ENCODE peak calls at places on chromosomes 3 and 15, in seven cellular contexts. One of them, this sample, is unnamed.

GRCh38 chr15:87681054-87681453 is 575.5 kb downstream of the NTRK3 start:
- ATAC-seq in HepG2: no peak
- ATAC-seq in HCT116: no peak
- ATAC-seq in right lobe of liver: no peak
- ATAC-seq in GM12878: no peak
- ATAC-seq in upper lobe of left lung: no peak
- ATAC-seq in body of pancreas: no peak
- ATAC-seq in this sample: no peak

GRCh38 chr3:190345027-190345821 is 23.0 kb upstream of the CLDN1 start:
- ATAC-seq in HepG2: peak
- ATAC-seq in HCT116: peak
- ATAC-seq in right lobe of liver: peak
- ATAC-seq in GM12878: peak
- ATAC-seq in upper lobe of left lung: peak
- ATAC-seq in body of pancreas: peak
- ATAC-seq in this sample: peak

GRCh38 chr3:19272296-19272695 is 124.0 kb downstream of the KCNH8 start:
- ATAC-seq in HepG2: no peak
- ATAC-seq in HCT116: no peak
- ATAC-seq in right lobe of liver: no peak
- ATAC-seq in GM12878: peak
- ATAC-seq in upper lobe of left lung: no peak
- ATAC-seq in body of pancreas: no peak
- ATAC-seq in this sample: no peak

GRCh38 chr3:98778383-98778782 is 15.2 kb downstream of the ST3GAL6 start:
- ATAC-seq in HepG2: no peak
- ATAC-seq in HCT116: no peak
- ATAC-seq in right lobe of liver: no peak
- ATAC-seq in GM12878: peak
- ATAC-seq in upper lobe of left lung: no peak
- ATAC-seq in body of pancreas: no peak
- ATAC-seq in this sample: peak

GRCh38 chr3:71542548-71543370 is 40.8 kb downstream of the FOXP1 start:
- ATAC-seq in HepG2: no peak
- ATAC-seq in HCT116: no peak
- ATAC-seq in right lobe of liver: peak
- ATAC-seq in GM12878: no peak
- ATAC-seq in upper lobe of left lung: peak
- ATAC-seq in body of pancreas: no peak
- ATAC-seq in this sample: peak

GRCh38 chr15:58314593-58315216 is 117.1 kb upstream of the LIPC start:
- ATAC-seq in HepG2: no peak
- ATAC-seq in HCT116: no peak
- ATAC-seq in right lobe of liver: no peak
- ATAC-seq in GM12878: no peak
- ATAC-seq in upper lobe of left lung: no peak
- ATAC-seq in body of pancreas: no peak
- ATAC-seq in this sample: no peak

GRCh38 chr3:184562875-184563568 is 1.4 kb downstream of the EPHB3 start:
- ATAC-seq in HepG2: no peak
- ATAC-seq in HCT116: no peak
- ATAC-seq in right lobe of liver: no peak
- ATAC-seq in GM12878: no peak
- ATAC-seq in upper lobe of left lung: no peak
- ATAC-seq in body of pancreas: no peak
- ATAC-seq in this sample: no peak

GRCh38 chr3:122886951-122887350 is 92.1 kb downstream of the SLC49A4 start:
- ATAC-seq in HepG2: no peak
- ATAC-seq in HCT116: no peak
- ATAC-seq in right lobe of liver: no peak
- ATAC-seq in GM12878: no peak
- ATAC-seq in upper lobe of left lung: no peak
- ATAC-seq in body of pancreas: no peak
- ATAC-seq in this sample: no peak

GRCh38 chr15:92277776-92278175 is 115.9 kb upstream of the ST8SIA2 start:
- ATAC-seq in HepG2: peak
- ATAC-seq in HCT116: peak
- ATAC-seq in right lobe of liver: peak
- ATAC-seq in GM12878: peak
- ATAC-seq in upper lobe of left lung: peak
- ATAC-seq in body of pancreas: no peak
- ATAC-seq in this sample: no peak

GRCh38 chr15:41858756-41859155 is 20.1 kb downstream of the PLA2G4B start:
- ATAC-seq in HepG2: no peak
- ATAC-seq in HCT116: no peak
- ATAC-seq in right lobe of liver: no peak
- ATAC-seq in GM12878: no peak
- ATAC-seq in upper lobe of left lung: no peak
- ATAC-seq in body of pancreas: no peak
- ATAC-seq in this sample: no peak

GRCh38 chr3:88369337-88369736 is 219.6 kb downstream of the C3orf38 start:
- ATAC-seq in HepG2: no peak
- ATAC-seq in HCT116: no peak
- ATAC-seq in right lobe of liver: no peak
- ATAC-seq in GM12878: no peak
- ATAC-seq in upper lobe of left lung: no peak
- ATAC-seq in body of pancreas: no peak
- ATAC-seq in this sample: no peak

GRCh38 chr3:190692256-190692655 is 170.2 kb downstream of the GMNC start:
- ATAC-seq in HepG2: no peak
- ATAC-seq in HCT116: no peak
- ATAC-seq in right lobe of liver: no peak
- ATAC-seq in GM12878: no peak
- ATAC-seq in upper lobe of left lung: no peak
- ATAC-seq in body of pancreas: no peak
- ATAC-seq in this sample: no peak

GRCh38 chr3:134376385-134376765 is 2.1 kb upstream of the AMOTL2 start:
- ATAC-seq in HepG2: no peak
- ATAC-seq in HCT116: no peak
- ATAC-seq in right lobe of liver: no peak
- ATAC-seq in GM12878: no peak
- ATAC-seq in upper lobe of left lung: no peak
- ATAC-seq in body of pancreas: no peak
- ATAC-seq in this sample: no peak
- H3K4me3 ChIP-seq in HepG2: no peak
- H3K4me3 ChIP-seq in HCT116: no peak
- H3K4me3 ChIP-seq in right lobe of liver: no peak
- H3K4me3 ChIP-seq in GM12878: no peak
- H3K4me3 ChIP-seq in upper lobe of left lung: no peak
- H3K4me3 ChIP-seq in body of pancreas: no peak
- H3K4me3 ChIP-seq in this sample: no peak

GRCh38 chr15:100940785-100941379 is 21.7 kb downstream of the LRRK1 start:
- ATAC-seq in HepG2: no peak
- ATAC-seq in HCT116: no peak
- ATAC-seq in right lobe of liver: peak
- ATAC-seq in GM12878: peak
- ATAC-seq in upper lobe of left lung: peak
- ATAC-seq in body of pancreas: no peak
- ATAC-seq in this sample: no peak
- TF ChIP-seq CTCF in HepG2: no peak
- TF ChIP-seq CTCF in HCT116: no peak
- TF ChIP-seq CTCF in right lobe of liver: no peak
- TF ChIP-seq CTCF in GM12878: no peak
- TF ChIP-seq CTCF in upper lobe of left lung: no peak
- TF ChIP-seq CTCF in body of pancreas: no peak
- TF ChIP-seq CTCF in this sample: no peak

GRCh38 chr15:90624278-90624930 is 92.7 kb upstream of the BLM start:
- ATAC-seq in HepG2: no peak
- ATAC-seq in HCT116: no peak
- ATAC-seq in right lobe of liver: no peak
- ATAC-seq in GM12878: no peak
- ATAC-seq in upper lobe of left lung: peak
- ATAC-seq in body of pancreas: no peak
- ATAC-seq in this sample: peak
- TF ChIP-seq POLR2A in HepG2: no peak
- TF ChIP-seq POLR2A in HCT116: no peak
- TF ChIP-seq POLR2A in right lobe of liver: no peak
- TF ChIP-seq POLR2A in GM12878: no peak
- TF ChIP-seq POLR2A in upper lobe of left lung: no peak
- TF ChIP-seq POLR2A in body of pancreas: no peak
- TF ChIP-seq POLR2A in this sample: no peak

DNA sequence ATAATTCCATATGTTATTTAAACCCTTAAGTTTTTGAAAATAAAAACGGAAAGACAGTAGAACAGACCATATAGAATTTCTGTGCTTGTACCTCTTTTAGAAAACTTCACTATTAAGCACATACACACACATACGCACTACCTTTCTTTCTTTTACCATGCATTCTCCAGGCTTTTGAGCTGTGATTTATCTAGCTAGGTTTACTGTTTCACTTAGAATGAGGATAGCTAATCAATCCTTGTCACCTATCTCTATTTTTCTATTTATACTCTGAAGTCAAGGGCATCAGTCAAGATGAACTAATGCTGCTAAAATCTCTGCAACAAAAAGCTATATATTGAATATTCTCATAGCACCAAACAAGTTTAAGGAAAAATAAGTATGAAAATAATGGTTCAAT is 43.2 kb downstream of the GOLIM4 start:
- ATAC-seq in HepG2: no peak
- ATAC-seq in HCT116: no peak
- ATAC-seq in right lobe of liver: no peak
- ATAC-seq in GM12878: no peak
- ATAC-seq in upper lobe of left lung: no peak
- ATAC-seq in body of pancreas: no peak
- ATAC-seq in this sample: no peak
- H3K4me3 ChIP-seq in HepG2: no peak
- H3K4me3 ChIP-seq in HCT116: no peak
- H3K4me3 ChIP-seq in right lobe of liver: no peak
- H3K4me3 ChIP-seq in GM12878: no peak
- H3K4me3 ChIP-seq in upper lobe of left lung: no peak
- H3K4me3 ChIP-seq in body of pancreas: no peak
- H3K4me3 ChIP-seq in this sample: no peak

GRCh38 chr3:170222647-170223541 is 670 bp downstream of the PRKCI start:
- ATAC-seq in HepG2: peak
- ATAC-seq in HCT116: peak
- ATAC-seq in right lobe of liver: peak
- ATAC-seq in GM12878: peak
- ATAC-seq in upper lobe of left lung: peak
- ATAC-seq in body of pancreas: peak
- ATAC-seq in this sample: peak
- TF ChIP-seq CTCF in HepG2: no peak
- TF ChIP-seq CTCF in HCT116: no peak
- TF ChIP-seq CTCF in right lobe of liver: no peak
- TF ChIP-seq CTCF in GM12878: peak
- TF ChIP-seq CTCF in upper lobe of left lung: peak
- TF ChIP-seq CTCF in body of pancreas: no peak
- TF ChIP-seq CTCF in this sample: no peak

GRCh38 chr15:34013746-34014145 is 25.3 kb downstream of the AVEN start:
- ATAC-seq in HepG2: no peak
- ATAC-seq in HCT116: no peak
- ATAC-seq in right lobe of liver: no peak
- ATAC-seq in GM12878: no peak
- ATAC-seq in upper lobe of left lung: no peak
- ATAC-seq in body of pancreas: no peak
- ATAC-seq in this sample: no peak
- TF ChIP-seq POLR2A in HepG2: no peak
- TF ChIP-seq POLR2A in HCT116: no peak
- TF ChIP-seq POLR2A in right lobe of liver: no peak
- TF ChIP-seq POLR2A in GM12878: no peak
- TF ChIP-seq POLR2A in upper lobe of left lung: no peak
- TF ChIP-seq POLR2A in body of pancreas: no peak
- TF ChIP-seq POLR2A in this sample: no peak

DNA sequence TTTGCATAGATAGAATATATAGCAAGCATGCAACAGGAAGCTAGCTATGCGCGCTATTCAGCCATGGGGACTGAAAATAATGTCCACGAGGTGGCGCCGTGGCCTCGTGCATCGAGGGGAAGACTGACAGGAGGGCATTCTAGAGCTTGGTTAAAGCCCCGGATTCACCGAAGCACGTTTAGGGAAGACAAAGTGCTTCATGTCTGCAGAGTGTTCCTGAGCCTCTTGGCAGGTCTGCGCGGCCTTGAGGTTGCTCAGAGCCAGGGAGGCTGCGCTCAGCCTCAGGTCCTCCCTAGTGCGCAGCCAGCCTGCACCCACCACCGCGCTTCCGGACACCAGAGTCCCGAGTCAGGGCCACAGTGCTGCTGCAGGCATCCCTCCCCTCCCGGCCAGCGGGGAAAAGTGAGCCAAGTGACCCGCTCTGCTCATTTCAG is 24.6 kb downstream of the GABRA5 start:
- ATAC-seq in HepG2: peak
- ATAC-seq in HCT116: no peak
- ATAC-seq in right lobe of liver: peak
- ATAC-seq in GM12878: peak
- ATAC-seq in upper lobe of left lung: no peak
- ATAC-seq in body of pancreas: peak
- ATAC-seq in this sample: peak
- H3K4me3 ChIP-seq in HepG2: no peak
- H3K4me3 ChIP-seq in HCT116: no peak
- H3K4me3 ChIP-seq in right lobe of liver: no peak
- H3K4me3 ChIP-seq in GM12878: no peak
- H3K4me3 ChIP-seq in upper lobe of left lung: peak
- H3K4me3 ChIP-seq in body of pancreas: no peak
- H3K4me3 ChIP-seq in this sample: peak

This sample was measured in gastroesophageal sphincter.